ENCODE peak calls at places on chromosomes 2 and 18, in ten cellular contexts. N is T-helper 17 cell; A is activated naive CD8-positive, alpha-beta T cell treated with anti-CD3 and anti-CD28 coated beads, Interleukin-2, amount 50 U/mL, for 24 hours; E is heart left ventricle; U is GM23338; Z is body of pancreas; D is activated T-cell treated with anti-CD3 and anti-CD28 coated beads, Interleukin-2, amount 50 U/mL, for 4 hours; B is activated naive CD4-positive, alpha-beta T cell treated with anti-CD3 and anti-CD28 coated beads, Interleukin-2, amount 50 U/mL, for 72 hours; K is right cardiac atrium; C is mucosa of descending colon. T is an unnamed sample.

GRCh38 chr2:109728809-109729208 is 65.3 kb upstream of the RGPD5 start:
- ATAC-seq in K (peak), A (no peak), B (no peak), U (no peak), Z (peak), C (peak), N (no peak), D (no peak), E (peak), T (no peak)

GRCh38 chr2:232385660-232386489 is 7.3 kb downstream of the ALPP start:
- ATAC-seq in K (no peak), A (no peak), N (no peak), B (no peak), U (no peak), E (no peak), D (no peak), C (no peak), Z (no peak), T (no peak)

GRCh38 chr2:142965464-142965863 is 88.0 kb downstream of the KYNU start:
- ATAC-seq in Z (no peak), B (no peak), U (no peak), K (no peak), D (no peak), E (no peak), A (no peak), C (no peak), N (no peak), T (no peak)

GRCh38 chr2:125572660-125573059 is 1083.3 kb upstream of the GYPC start:
- ATAC-seq in B (no peak), E (no peak), D (no peak), U (no peak), Z (no peak), A (no peak), N (no peak), K (no peak), C (no peak), T (no peak)

GRCh38 chr2:235901243-235901642 is 266.9 kb downstream of the GBX2 start:
- ATAC-seq in D (no peak), U (no peak), Z (no peak), E (no peak), N (no peak), K (no peak), B (no peak), A (no peak), C (peak), T (no peak)

GRCh38 chr2:8976419-8976818 is 27.1 kb downstream of the MBOAT2 start:
- ATAC-seq in N (no peak), D (no peak), E (no peak), U (no peak), B (no peak), A (no peak), K (no peak), Z (no peak), C (peak), T (no peak)

GRCh38 chr2:95073856-95074662 is 47.5 kb downstream of the MRPS5 start:
- ATAC-seq in E (no peak), U (no peak), N (no peak), Z (no peak), D (no peak), A (peak), K (no peak), C (no peak), B (no peak), T (no peak)

GRCh38 chr2:47945036-47945781 is 38.9 kb upstream of the FBXO11 start:
- ATAC-seq in B (no peak), E (no peak), Z (no peak), N (no peak), D (no peak), K (peak), C (no peak), A (no peak), U (no peak), T (no peak)

GRCh38 chr2:217103752-217104540 is 244.1 kb upstream of the TNP1 start:
- ATAC-seq in B (no peak), D (no peak), C (no peak), U (no peak), N (no peak), K (no peak), Z (no peak), A (no peak), E (no peak), T (no peak)

GRCh38 chr2:55498582-55498981 is 20.9 kb upstream of the CFAP36 start:
- ATAC-seq in Z (no peak), U (no peak), N (no peak), E (no peak), K (no peak), C (no peak), B (no peak), A (no peak), D (no peak), T (no peak)

GRCh38 chr18:50973367-50974126 is 5.7 kb downstream of the ELAC1 start:
- ATAC-seq in K (peak), N (no peak), B (peak), Z (peak), E (peak), C (peak), U (no peak), A (peak), D (peak), T (no peak)

GRCh38 chr2:183825710-183826109 is 701.5 kb downstream of the NUP35 start:
- ATAC-seq in K (no peak), A (no peak), D (no peak), N (no peak), E (no peak), Z (no peak), B (no peak), C (no peak), U (no peak), T (no peak)

GRCh38 chr2:181290182-181290581 is 167.0 kb upstream of the ITGA4 start:
- ATAC-seq in B (peak), E (no peak), U (no peak), K (no peak), N (no peak), A (no peak), Z (no peak), D (no peak), C (no peak), T (no peak)

GRCh38 chr18:70394672-70395071 is 105.8 kb downstream of the SOCS6 start:
- ATAC-seq in Z (no peak), U (no peak), D (no peak), C (no peak), K (no peak), B (no peak), N (no peak), E (no peak), A (no peak), T (no peak)

GRCh38 chr18:45386256-45386655 is 229.0 kb upstream of the SLC14A2 start:
- ATAC-seq in B (no peak), N (no peak), Z (peak), U (peak), K (peak), D (no peak), C (peak), A (no peak), E (peak), T (no peak)

GRCh38 chr2:121532894-121533293 is 2.2 kb downstream of the RNU4ATAC start:
- ATAC-seq in B (no peak), Z (no peak), C (no peak), K (no peak), N (no peak), U (no peak), A (no peak), D (no peak), E (no peak), T (no peak)

GRCh38 chr2:17272649-17273048 is 245.6 kb downstream of the RAD51AP2 start:
- ATAC-seq in K (no peak), B (no peak), Z (no peak), U (no peak), A (no peak), E (no peak), C (no peak), D (no peak), N (no peak), T (peak)